ENCODE peak calls at places on chromosomes 11 and 22, in four cellular contexts. D is Peyer's patch, Q is gastrocnemius medialis, R is IMR-90. Z is an unnamed sample.

GRCh38 chr22:49201046-49201970 is 626.4 kb downstream of the BRD1 start:
- DNase-seq in D (peak; percentile 29), Q (no peak), R (no peak), Z (no peak)

GRCh38 chr11:112613051-112613972 is 347.9 kb upstream of the NCAM1 start:
- DNase-seq in D (no peak), Q (peak; percentile 17), R (peak; percentile 34), Z (no peak)

GRCh38 chr11:61820174-61820573 is 3.4 kb upstream of the FADS1 start:
- DNase-seq in D (no peak), Q (no peak), R (peak; percentile 65), Z (no peak)

GRCh38 chr22:27137809-27138400 is 480.5 kb downstream of the MIAT start:
- DNase-seq in D (no peak), Q (no peak), R (no peak), Z (no peak)

GRCh38 chr11:13316528-13316961 is 39.0 kb downstream of the BMAL1 start:
- DNase-seq in D (no peak), Q (no peak), R (peak; percentile 55), Z (no peak)

GRCh38 chr11:63985812-63986155 is 454 bp upstream of the OTUB1 start:
- DNase-seq in D (no peak), Q (no peak), R (no peak), Z (no peak)

GRCh38 chr22:27682438-27682837 is 119.1 kb downstream of the MN1 start:
- DNase-seq in D (no peak), Q (no peak), R (no peak), Z (no peak)

GRCh38 chr11:56910046-56910753 is 78.5 kb upstream of the OR5AK2 start:
- DNase-seq in D (no peak), Q (no peak), R (no peak), Z (peak; percentile 34)

GRCh38 chr11:75639752-75640151 is 29.1 kb downstream of the MAP6 start:
- DNase-seq in D (peak; percentile 61), Q (peak; percentile 50), R (peak; percentile 59), Z (peak; percentile 91)

GRCh38 chr11:113593698-113594308 is 112.3 kb downstream of the TMPRSS5 start:
- DNase-seq in D (no peak), Q (peak; percentile 43), R (no peak), Z (no peak)

GRCh38 chr11:17864478-17864941 is 129.9 kb downstream of the KCNC1 start:
- DNase-seq in D (no peak), Q (no peak), R (no peak), Z (no peak)

GRCh38 chr11:68838572-68838964 is 3.1 kb downstream of the CPT1A start:
- DNase-seq in D (no peak), Q (peak; percentile 41), R (no peak), Z (no peak)

GRCh38 chr11:19111809-19112208 is 5.2 kb upstream of the ZDHHC13 start:
- DNase-seq in D (no peak), Q (no peak), R (no peak), Z (no peak)

GRCh38 chr11:75762885-75763284 is 5.7 kb upstream of the DGAT2 start:
- DNase-seq in D (no peak), Q (peak; percentile 45), R (peak; percentile 54), Z (no peak)

GRCh38 chr11:24747275-24748251 is 250.7 kb downstream of the LUZP2 start:
- DNase-seq in D (no peak), Q (no peak), R (no peak), Z (no peak)

GRCh38 chr11:46491661-46492331 is 100.2 kb upstream of the CHRM4 start:
- DNase-seq in D (no peak), Q (no peak), R (peak; percentile 20), Z (no peak)

GRCh38 chr11:697811-698311 is 2.2 kb downstream of the TMEM80 start:
- DNase-seq in D (no peak), Q (no peak), R (peak; percentile 76), Z (no peak)

GRCh38 chr11:64095286-64095825 is 59.6 kb downstream of the FLRT1 start:
- DNase-seq in D (no peak), Q (no peak), R (peak; percentile 6), Z (no peak)

GRCh38 chr11:10412266-10412665 is 42.8 kb upstream of the AMPD3 start:
- DNase-seq in D (no peak), Q (no peak), R (no peak), Z (no peak)

GRCh38 chr11:117722074-117722473 is 74.9 kb downstream of the DSCAML1 start:
- DNase-seq in D (no peak), Q (no peak), R (no peak), Z (no peak)

GRCh38 chr11:44979536-44980399 is 29.1 kb upstream of the TP53I11 start:
- DNase-seq in D (peak; percentile 71), Q (no peak), R (no peak), Z (no peak)

GRCh38 chr11:8810331-8811301 is 100.4 kb upstream of the AKIP1 start:
- DNase-seq in D (peak; percentile 85), Q (peak; percentile 68), R (peak; percentile 81), Z (no peak)

GRCh38 chr11:29124436-29124835 is 892.4 kb downstream of the KCNA4 start:
- DNase-seq in D (no peak), Q (no peak), R (no peak), Z (no peak)

GRCh38 chr11:122069946-122070345 is 46.1 kb downstream of the BLID start:
- DNase-seq in D (no peak), Q (no peak), R (peak; percentile 91), Z (no peak)

GRCh38 chr11:134821422-134821821 is 409.4 kb upstream of the B3GAT1 start:
- DNase-seq in D (no peak), Q (no peak), R (no peak), Z (peak; percentile 70)

GRCh38 chr11:121391914-121392313 is 60.2 kb upstream of the SORL1 start:
- DNase-seq in D (peak; percentile 84), Q (no peak), R (no peak), Z (no peak)

GRCh38 chr22:48717076-48717810 is 1110.4 kb downstream of the BRD1 start:
- DNase-seq in D (peak; percentile 29), Q (no peak), R (no peak), Z (no peak)

GRCh38 chr22:48494256-48494967 is 1333.3 kb downstream of the BRD1 start:
- DNase-seq in D (peak; percentile 36), Q (peak; percentile 2), R (no peak), Z (no peak)

GRCh38 chr11:34149786-34150185 is 44.4 kb downstream of the NAT10 start:
- DNase-seq in D (no peak), Q (no peak), R (no peak), Z (no peak)

GRCh38 chr11:34380696-34381095 is 22.9 kb upstream of the ABTB2 start:
- DNase-seq in D (no peak), Q (no peak), R (peak; percentile 53), Z (no peak)

GRCh38 chr11:23336961-23337360 is 476.7 kb upstream of the CCDC179 start:
- DNase-seq in D (no peak), Q (no peak), R (peak; percentile 33), Z (no peak)

GRCh38 chr11:96313163-96313562 is 29.8 kb downstream of the MAML2 start:
- DNase-seq in D (no peak), Q (no peak), R (no peak), Z (no peak)

GRCh38 chr11:105265859-105266258 is 126.3 kb upstream of the CARD18 start:
- DNase-seq in D (no peak), Q (no peak), R (peak; percentile 48), Z (no peak)

GRCh38 chr22:37518509-37519267 is 527 bp downstream of the CARD10 start:
- DNase-seq in D (peak; percentile 79), Q (no peak), R (no peak), Z (no peak)

GRCh38 chr11:122727101-122727929 is 71.8 kb downstream of the UBASH3B start:
- DNase-seq in D (no peak), Q (no peak), R (no peak), Z (no peak)

GRCh38 chr11:16669799-16670415 is 68.5 kb upstream of the C11orf58 start:
- DNase-seq in D (no peak), Q (no peak), R (peak; percentile 25), Z (no peak)

GRCh38 chr11:83641511-83641910 is 355.3 kb upstream of the CCDC90B start:
- DNase-seq in D (no peak), Q (peak; percentile 12), R (peak; percentile 6), Z (no peak)

GRCh38 chr22:24430431-24431308 is 3.3 kb downstream of the ADORA2A start:
- DNase-seq in D (peak; percentile 46), Q (no peak), R (no peak), Z (no peak)
- H3K4me1 ChIP-seq in D (peaks cover 80% of the 10 kb centered on the region), Q (peaks cover 31% of the 10 kb centered on the region), R (peaks cover 12% of the 10 kb centered on the region), Z (peaks cover 59% of the 10 kb centered on the region)

GRCh38 chr11:2913776-2914474 is 15.3 kb downstream of the PHLDA2 start:
- DNase-seq in D (no peak), Q (no peak), R (no peak), Z (no peak)

GRCh38 chr11:2911088-2912037 is 17.9 kb downstream of the PHLDA2 start:
- DNase-seq in D (peak; percentile 65), Q (no peak), R (no peak), Z (no peak)

GRCh38 chr11:2912038-2912410 is 17.2 kb downstream of the PHLDA2 start:
- DNase-seq in D (peak; percentile 67), Q (no peak), R (no peak), Z (no peak)

GRCh38 chr11:2913029-2913431 is 16.2 kb downstream of the PHLDA2 start:
- DNase-seq in D (no peak), Q (no peak), R (peak; percentile 44), Z (no peak)

GRCh38 chr11:2912498-2912897 is 16.7 kb downstream of the PHLDA2 start:
- DNase-seq in D (peak; percentile 95), Q (no peak), R (peak; percentile 85), Z (no peak)
- TF ChIP-seq POLR2A in D (peak; percentile 54), Q (no peak), R (no peak), Z (no peak)

DNA sequence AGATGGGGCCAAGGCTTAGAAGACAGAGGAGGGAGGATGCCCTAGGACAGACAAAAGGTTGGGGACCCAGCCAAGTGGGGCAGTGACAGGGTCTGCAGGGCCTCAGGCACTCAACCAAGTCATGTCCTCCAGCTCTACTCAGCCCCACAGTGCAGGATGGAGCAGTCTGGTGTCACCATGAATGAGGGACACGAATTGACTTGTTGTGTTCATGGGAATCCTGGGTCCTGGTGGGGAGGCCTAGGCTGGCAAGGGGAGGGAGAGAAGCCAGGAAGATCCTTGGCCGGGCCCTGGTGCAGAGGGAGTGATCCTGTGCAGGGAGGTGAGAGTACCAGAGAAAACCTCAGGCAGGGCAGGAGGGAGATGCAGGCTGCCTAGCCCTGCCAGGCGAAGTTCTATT is 12.0 kb downstream of the P2RY6 start:
- DNase-seq in D (no peak), Q (no peak), R (no peak), Z (no peak)
- H3K4me1 ChIP-seq in D (peaks cover 8% of the 10 kb centered on the region), Q (peaks cover 2% of the 10 kb centered on the region), R (peaks cover 5% of the 10 kb centered on the region), Z (peaks cover 21% of the 10 kb centered on the region)

DNA sequence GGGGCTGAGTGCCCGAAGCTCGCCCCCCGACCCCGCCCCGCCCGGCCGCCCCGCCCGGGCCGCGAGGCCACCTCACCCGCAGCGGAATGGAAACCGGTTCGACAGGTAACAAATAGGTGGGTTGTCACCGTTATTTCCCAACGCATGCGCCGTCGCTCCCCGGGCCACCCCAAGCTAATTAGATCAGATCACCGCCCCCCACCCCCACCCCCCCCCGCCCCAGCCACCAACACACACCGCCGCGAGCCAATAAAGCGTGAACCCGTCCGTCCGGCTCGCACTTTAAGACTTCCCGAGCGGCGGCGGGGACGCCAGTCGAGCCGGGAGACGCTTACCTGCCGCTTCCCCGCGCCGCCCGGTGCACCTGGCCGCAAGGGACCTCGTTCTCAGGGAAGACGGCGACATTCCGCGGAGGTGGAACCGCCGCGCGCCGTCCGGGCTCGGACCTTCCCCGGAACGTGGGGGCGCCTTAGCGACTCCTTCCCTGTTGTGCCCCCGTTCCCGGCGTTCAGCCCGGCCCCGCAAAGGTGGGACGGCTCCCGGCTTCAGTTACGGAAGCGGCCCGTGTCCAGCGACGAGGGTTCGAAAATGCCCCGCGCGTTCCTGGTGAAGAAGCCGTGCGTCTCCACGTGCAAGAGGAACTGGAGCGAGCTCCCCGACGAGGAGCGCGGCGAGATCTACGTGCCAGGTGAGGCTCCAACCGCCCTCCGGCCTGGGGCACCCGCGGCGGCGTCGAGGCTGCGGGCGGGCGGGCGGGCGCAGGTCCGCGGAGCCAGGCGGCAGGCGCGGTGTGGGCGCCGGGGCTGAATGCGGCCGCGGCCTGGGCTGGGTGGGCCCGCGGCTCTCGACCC is at the start of gene OVOL1:
- DNase-seq in D (peak; percentile 91), Q (no peak), R (no peak), Z (no peak)
- TF ChIP-seq POLR2A in D (peak; percentile 92), Q (no peak), R (no peak), Z (no peak)